ENCODE peak calls at places on chromosomes 13 and 19, in seven cellular contexts. C, X, N, V, O, U and Y are unnamed samples.

GRCh38 chr19:32022044-32022945 is 323.1 kb upstream of the ZNF507 start:
- DNase-seq in X (no peak), C (no peak), N (no peak), U (no peak), O (no peak), V (no peak), Y (no peak)

GRCh38 chr19:14072535-14073231 is at the start of gene MISP3:
- DNase-seq in U (peak; percentile 81), O (no peak), X (no peak), N (peak; percentile 59), V (no peak), C (peak; percentile 73), Y (peak; percentile 92)

GRCh38 chr19:7668842-7669241 is at the start of gene RETN:
- DNase-seq in O (no peak), V (no peak), X (no peak), U (no peak), C (no peak), N (no peak), Y (no peak)

GRCh38 chr13:20129076-20129475 is 31.8 kb downstream of the GJA3 start:
- DNase-seq in V (no peak), U (no peak), X (no peak), C (no peak), N (no peak), O (no peak), Y (no peak)

GRCh38 chr19:38351865-38352395 is 16.3 kb downstream of the CATSPERG start:
- DNase-seq in O (no peak), X (no peak), V (no peak), U (no peak), C (no peak), N (no peak), Y (no peak)

GRCh38 chr13:30856004-30856790 is 49.9 kb upstream of the MEDAG start:
- DNase-seq in O (no peak), U (no peak), X (no peak), C (peak; percentile 11), V (no peak), N (no peak), Y (no peak)

GRCh38 chr13:101049166-101049850 is 367.0 kb downstream of the NALCN start:
- DNase-seq in X (no peak), U (no peak), N (no peak), C (no peak), V (no peak), O (no peak), Y (no peak)

GRCh38 chr19:49441210-49441959 is at the start of gene SLC17A7:
- DNase-seq in C (peak; percentile 82), X (no peak), V (no peak), N (no peak), O (no peak), U (no peak), Y (no peak)

GRCh38 chr19:50891253-50891625 is 18.0 kb downstream of the KLK2 start:
- DNase-seq in C (no peak), N (no peak), V (no peak), O (no peak), X (no peak), U (no peak), Y (no peak)

GRCh38 chr19:18119243-18120105 is 21.9 kb downstream of the MAST3 start:
- DNase-seq in O (no peak), V (no peak), N (peak; percentile 64), U (no peak), X (no peak), C (no peak), Y (no peak)

GRCh38 chr13:35760678-35761308 is 284.3 kb upstream of the MAB21L1 start:
- DNase-seq in V (no peak), C (no peak), X (no peak), N (no peak), O (no peak), U (no peak), Y (no peak)